ENCODE peak calls at places on chromosome 5, in four cellular contexts. C is ovary, A is OCI-LY7, X is upper lobe of right lung. V is an unnamed sample.
A peak's percentile ranks its signal among the peaks of the same experiment; 100 is the strongest.

GRCh38 chr5:1293997-1294838 is 650 bp downstream of the TERT start:
- DNase-seq in X (no peak), A (peak; percentile 83), C (no peak), V (peak; percentile 50)

GRCh38 chr5:89735108-89735507 is 674.4 kb downstream of the CETN3 start:
- DNase-seq in C (no peak), A (no peak), X (no peak), V (no peak)

GRCh38 chr5:9356306-9356942 is 189.5 kb downstream of the SEMA5A start:
- DNase-seq in X (no peak), A (no peak), C (no peak), V (peak; percentile 91)

GRCh38 chr5:174549254-174549653 is 175.1 kb upstream of the MSX2 start:
- DNase-seq in A (no peak), X (no peak), C (no peak), V (no peak)

GRCh38 chr5:89377752-89378455 is 494.9 kb upstream of the MEF2C start:
- DNase-seq in A (no peak), C (no peak), X (no peak), V (no peak)

GRCh38 chr5:142542906-142543305 is 143.0 kb downstream of the FGF1 start:
- DNase-seq in X (no peak), C (no peak), A (no peak), V (no peak)

GRCh38 chr5:5523066-5523505 is 100.6 kb downstream of the ICE1 start:
- DNase-seq in A (peak; percentile 8), C (no peak), X (no peak), V (peak; percentile 26)

GRCh38 chr5:38605610-38606009 is 49.2 kb upstream of the LIFR start:
- DNase-seq in A (no peak), C (no peak), X (no peak), V (no peak)

GRCh38 chr5:43066231-43066798 is 26.2 kb upstream of the ANXA2R start:
- DNase-seq in X (peak; percentile 90), A (peak; percentile 83), C (peak; percentile 68), V (peak; percentile 78)

GRCh38 chr5:31719988-31720387 is 81.1 kb downstream of the PDZD2 start:
- DNase-seq in X (no peak), C (no peak), A (no peak), V (no peak)

GRCh38 chr5:33460210-33460609 is 19.4 kb downstream of the TARS1 start:
- DNase-seq in X (no peak), A (no peak), C (no peak), V (no peak)

GRCh38 chr5:27482663-27483062 is 444.3 kb upstream of the CDH9 start:
- DNase-seq in A (no peak), X (no peak), C (no peak), V (no peak)

GRCh38 chr5:168324864-168325615 is 33.6 kb downstream of the WWC1 start:
- DNase-seq in C (no peak), A (no peak), X (no peak), V (no peak)

GRCh38 chr5:160926428-160926827 is 74.4 kb upstream of the ATP10B start:
- DNase-seq in A (no peak), X (no peak), C (no peak), V (no peak)

GRCh38 chr5:128519830-128520229 is 18.2 kb downstream of the FBN2 start:
- DNase-seq in X (no peak), A (no peak), C (no peak), V (no peak)

GRCh38 chr5:150211156-150212030 is 21.5 kb downstream of the SLC6A7 start:
- DNase-seq in X (no peak), A (no peak), C (no peak), V (no peak)

GRCh38 chr5:28548856-28549255 is 1510.5 kb upstream of the CDH9 start:
- DNase-seq in A (no peak), C (no peak), X (no peak), V (no peak)

GRCh38 chr5:66454186-66455078 is 141.8 kb upstream of the MAST4 start:
- DNase-seq in A (no peak), C (no peak), X (no peak), V (peak; percentile 66)

GRCh38 chr5:66459728-66460127 is 136.5 kb upstream of the MAST4 start:
- DNase-seq in X (no peak), A (no peak), C (no peak), V (no peak)
- H3K27ac ChIP-seq in X (no peak overlapping the region), A (no peak overlapping the region), C (no peak overlapping the region), V (no peak overlapping the region)

GRCh38 chr5:138566792-138567191 is 8.4 kb downstream of the HSPA9 start:
- DNase-seq in A (no peak), X (no peak), C (no peak), V (no peak)
- H3K27ac ChIP-seq in A (no peak overlapping the region), X (no peak overlapping the region), C (no peak overlapping the region), V (no peak overlapping the region)

DNA sequence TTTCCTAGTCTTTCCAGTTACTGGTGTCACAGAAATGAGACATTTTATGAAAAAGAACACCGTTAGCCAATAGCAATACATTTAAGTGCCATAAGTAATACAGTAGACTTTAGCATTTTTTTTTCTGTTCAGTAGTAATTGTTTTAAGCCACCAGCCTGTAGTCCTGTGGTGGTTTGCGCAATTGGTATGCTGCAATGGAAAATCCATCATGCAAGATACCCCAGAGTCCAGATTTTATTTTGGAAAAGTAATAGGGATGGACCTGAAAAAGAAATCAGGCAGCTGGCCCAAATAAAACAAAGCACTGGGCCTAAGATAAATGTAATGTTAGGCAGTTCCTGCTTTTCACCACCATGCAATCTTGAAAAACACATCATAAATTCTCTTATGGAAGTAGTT is 94.6 kb upstream of the RASGRF2 start:
- DNase-seq in C (no peak), A (no peak), X (no peak), V (no peak)
- H3K27ac ChIP-seq in C (no peak overlapping the region), A (no peak overlapping the region), X (no peak overlapping the region), V (no peak overlapping the region)

GRCh38 chr5:40405230-40405629 is 274.5 kb upstream of the PTGER4 start:
- DNase-seq in X (no peak), A (no peak), C (no peak), V (no peak)
- H3K27ac ChIP-seq in X (peak overlapping the region; percentile 79), A (no peak overlapping the region), C (no peak overlapping the region), V (no peak overlapping the region)

GRCh38 chr5:81172710-81173109 is 60.4 kb upstream of the CKMT2 start:
- DNase-seq in A (no peak), C (no peak), X (no peak), V (no peak)

GRCh38 chr5:81169924-81170323 is 63.2 kb upstream of the CKMT2 start:
- DNase-seq in A (no peak), X (no peak), C (no peak), V (no peak)

GRCh38 chr5:81167544-81167943 is 65.6 kb upstream of the CKMT2 start:
- DNase-seq in A (no peak), X (no peak), C (no peak), V (no peak)

GRCh38 chr5:81167078-81167477 is 66.0 kb upstream of the CKMT2 start:
- DNase-seq in X (no peak), C (no peak), A (no peak), V (no peak)

GRCh38 chr5:81171769-81172168 is 61.4 kb upstream of the CKMT2 start:
- DNase-seq in A (no peak), C (no peak), X (no peak), V (no peak)
- H3K27ac ChIP-seq in A (no peak overlapping the region), C (no peak overlapping the region), X (no peak overlapping the region), V (no peak overlapping the region)

GRCh38 chr5:158758666-158759065 is 341.1 kb downstream of the EBF1 start:
- DNase-seq in C (no peak), A (no peak), X (no peak), V (no peak)
- H3K27ac ChIP-seq in C (no peak overlapping the region), A (no peak overlapping the region), X (no peak overlapping the region), V (no peak overlapping the region)